ENCODE peak calls at places on chromosomes 2 and 18, in nine cellular contexts. S, E, I, T, G, L, O, W and X are unnamed samples.

GRCh38 chr18:36501100-36501499 is 203.6 kb downstream of the FHOD3 start:
- DNase-seq in S (no peak), E (no peak), I (no peak), T (no peak), G (no peak), L (no peak), O (no peak), W (no peak), X (no peak)

GRCh38 chr2:233007739-233008138 is 5.3 kb downstream of the NGEF start:
- DNase-seq in S (no peak), E (no peak), I (no peak), T (no peak), G (peak), L (no peak), O (no peak), W (no peak), X (peak)

GRCh38 chr18:58513615-58514014 is 115.3 kb downstream of the ALPK2 start:
- DNase-seq in S (no peak), E (no peak), I (no peak), T (no peak), G (no peak), L (no peak), O (no peak), W (no peak), X (no peak)

GRCh38 chr2:11698009-11698922 is 28.3 kb upstream of the NTSR2 start:
- DNase-seq in S (peak), E (peak), I (no peak), T (peak), G (peak), L (no peak), O (no peak), W (peak), X (peak)

GRCh38 chr2:237336131-237336530 is 77.8 kb downstream of the COL6A3 start:
- DNase-seq in S (no peak), E (no peak), I (no peak), T (no peak), G (no peak), L (no peak), O (no peak), W (no peak), X (no peak)

GRCh38 chr2:46239847-46240181 is 57.4 kb upstream of the EPAS1 start:
- DNase-seq in S (no peak), E (no peak), I (no peak), T (no peak), G (no peak), L (no peak), O (no peak), W (no peak), X (no peak)

GRCh38 chr2:207775471-207775870 is 5.8 kb upstream of the FZD5 start:
- DNase-seq in S (no peak), E (no peak), I (no peak), T (no peak), G (no peak), L (no peak), O (no peak), W (no peak), X (no peak)

GRCh38 chr2:216210711-216211131 is 101.6 kb downstream of the XRCC5 start:
- DNase-seq in S (peak), E (peak), I (no peak), T (no peak), G (no peak), L (no peak), O (no peak), W (no peak), X (peak)

GRCh38 chr2:188414869-188415753 is 123.4 kb downstream of the GULP1 start:
- DNase-seq in S (peak), E (peak), I (peak), T (no peak), G (no peak), L (no peak), O (no peak), W (no peak), X (peak)